ENCODE peak calls at places on chromosome 21, in eight cellular contexts. C, F, U, V, A, R, N and X are unnamed samples.
A peak's percentile ranks its signal among the peaks of the same experiment; 100 is the strongest.

GRCh38 chr21:40841524-40842196 is 5.3 kb downstream of the DSCAM start:
- DNase-seq in C (no peak), F (peak; percentile 24), U (peak; percentile 85), V (peak; percentile 3), A (peak; percentile 12), R (peak; percentile 77), N (peak; percentile 51), X (peak; percentile 65)

GRCh38 chr21:32733356-32733755 is 5.5 kb upstream of the SYNJ1 start:
- DNase-seq in C (no peak), F (no peak), U (no peak), V (no peak), A (no peak), R (no peak), N (no peak), X (no peak)

GRCh38 chr21:34365794-34366193 is 2.0 kb downstream of the KCNE2 start:
- DNase-seq in C (no peak), F (no peak), U (peak; percentile 82), V (no peak), A (no peak), R (no peak), N (no peak), X (no peak)

GRCh38 chr21:21458124-21458631 is 460.0 kb downstream of the NCAM2 start:
- DNase-seq in C (no peak), F (no peak), U (no peak), V (no peak), A (no peak), R (no peak), N (no peak), X (no peak)

GRCh38 chr21:41472769-41473548 is 35.0 kb downstream of the TMPRSS2 start:
- DNase-seq in C (no peak), F (no peak), U (no peak), V (no peak), A (no peak), R (no peak), N (no peak), X (no peak)

GRCh38 chr21:41706678-41707077 is 60.2 kb downstream of the RIPK4 start:
- DNase-seq in C (no peak), F (peak; percentile 100), U (no peak), V (no peak), A (no peak), R (no peak), N (peak; percentile 55), X (no peak)

GRCh38 chr21:26027696-26028095 is 142.9 kb downstream of the APP start:
- DNase-seq in C (no peak), F (no peak), U (no peak), V (no peak), A (no peak), R (no peak), N (no peak), X (no peak)

GRCh38 chr21:42426424-42426823 is 22.7 kb downstream of the UBASH3A start:
- DNase-seq in C (no peak), F (no peak), U (no peak), V (no peak), A (no peak), R (no peak), N (no peak), X (no peak)

GRCh38 chr21:24160528-24160927 is 1446.8 kb downstream of the MRPL39 start:
- DNase-seq in C (no peak), F (no peak), U (no peak), V (no peak), A (no peak), R (no peak), N (no peak), X (no peak)

GRCh38 chr21:42109873-42110525 is 38.9 kb downstream of the UMODL1 start:
- DNase-seq in C (no peak), F (no peak), U (no peak), V (no peak), A (no peak), R (no peak), N (no peak), X (no peak)

GRCh38 chr21:41953831-41954653 is at the start of gene C2CD2:
- DNase-seq in C (no peak), F (peak; percentile 51), U (peak; percentile 83), V (peak; percentile 47), A (no peak), R (peak; percentile 84), N (peak; percentile 62), X (peak; percentile 78)

GRCh38 chr21:21179619-21180336 is 181.6 kb downstream of the NCAM2 start:
- DNase-seq in C (no peak), F (no peak), U (no peak), V (no peak), A (no peak), R (no peak), N (no peak), X (no peak)

GRCh38 chr21:32940079-32941014 is 85.4 kb upstream of the OLIG2 start:
- DNase-seq in C (peak; percentile 3), F (peak; percentile 56), U (peak; percentile 84), V (peak; percentile 7), A (peak; percentile 13), R (no peak), N (peak; percentile 24), X (no peak)

GRCh38 chr21:33848252-33848953 is 67.2 kb downstream of the ATP5PO start:
- DNase-seq in C (no peak), F (peak; percentile 77), U (no peak), V (no peak), A (no peak), R (no peak), N (no peak), X (no peak)

GRCh38 chr21:17903929-17904639 is 84.9 kb upstream of the C21orf91 start:
- DNase-seq in C (no peak), F (no peak), U (no peak), V (no peak), A (no peak), R (no peak), N (no peak), X (no peak)

GRCh38 chr21:36239585-36239984 is 80.4 kb upstream of the MORC3 start:
- DNase-seq in C (no peak), F (no peak), U (no peak), V (no peak), A (no peak), R (no peak), N (no peak), X (no peak)

GRCh38 chr21:36236052-36236730 is 79.6 kb downstream of the DOP1B start:
- DNase-seq in C (no peak), F (no peak), U (no peak), V (no peak), A (no peak), R (no peak), N (no peak), X (no peak)

GRCh38 chr21:36237441-36237840 is 80.8 kb downstream of the DOP1B start:
- DNase-seq in C (no peak), F (no peak), U (no peak), V (no peak), A (no peak), R (no peak), N (no peak), X (no peak)

GRCh38 chr21:36232641-36233040 is 76.0 kb downstream of the DOP1B start:
- DNase-seq in C (no peak), F (no peak), U (no peak), V (no peak), A (no peak), R (no peak), N (no peak), X (no peak)

DNA sequence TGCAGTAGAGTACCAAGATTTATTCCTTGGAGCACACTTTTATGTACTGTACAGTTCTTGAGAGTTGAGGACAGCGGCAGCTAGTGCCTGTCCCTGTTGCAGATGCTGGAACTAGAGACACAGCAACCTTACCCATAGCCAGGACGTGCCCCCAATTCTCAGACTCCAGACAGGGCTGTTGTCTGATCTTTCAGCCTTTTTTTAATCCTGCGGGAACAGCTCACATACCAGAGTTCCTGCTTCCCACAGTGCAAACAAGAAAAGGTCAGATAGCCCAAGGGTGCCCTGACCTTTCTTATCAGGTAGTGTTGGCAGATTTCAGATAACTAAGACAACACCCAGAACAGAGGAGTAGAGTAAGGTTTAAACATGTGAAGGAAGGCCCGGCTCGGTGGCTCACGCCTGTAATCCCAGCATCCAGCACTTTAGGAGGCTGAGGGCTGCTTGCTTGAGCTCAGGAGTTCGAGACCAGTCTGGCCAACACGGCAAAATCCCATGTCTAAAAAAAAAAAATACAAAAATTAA is 78.5 kb downstream of the DOP1B start:
- DNase-seq in C (no peak), F (peak; percentile 42), U (peak; percentile 41), V (no peak), A (no peak), R (no peak), N (no peak), X (no peak)
- H3K27ac ChIP-seq in C (no peak overlapping the region), F (no peak overlapping the region), U (peak overlapping the region; percentile 16), V (peak overlapping the region; percentile 49), A (no peak overlapping the region), R (no peak overlapping the region), N (no peak overlapping the region), X (no peak overlapping the region)

GRCh38 chr21:39188521-39189139 is 5.4 kb upstream of the PSMG1 start:
- DNase-seq in C (no peak), F (no peak), U (no peak), V (no peak), A (no peak), R (no peak), N (no peak), X (no peak)
- H3K27ac ChIP-seq in C (no peak overlapping the region), F (no peak overlapping the region), U (no peak overlapping the region), V (no peak overlapping the region), A (no peak overlapping the region), R (no peak overlapping the region), N (no peak overlapping the region), X (peak overlapping the region; percentile 1)

GRCh38 chr21:38840456-38841129 is 34.9 kb downstream of the ETS2 start:
- DNase-seq in C (no peak), F (no peak), U (no peak), V (no peak), A (no peak), R (no peak), N (no peak), X (no peak)

GRCh38 chr21:38839683-38840286 is 34.1 kb downstream of the ETS2 start:
- DNase-seq in C (peak; percentile 72), F (no peak), U (no peak), V (no peak), A (no peak), R (no peak), N (no peak), X (no peak)

GRCh38 chr21:38843806-38844479 is 38.2 kb downstream of the ETS2 start:
- DNase-seq in C (peak; percentile 46), F (no peak), U (no peak), V (no peak), A (no peak), R (no peak), N (no peak), X (no peak)

GRCh38 chr21:38841472-38841871 is 35.7 kb downstream of the ETS2 start:
- DNase-seq in C (no peak), F (no peak), U (no peak), V (no peak), A (no peak), R (no peak), N (no peak), X (no peak)

GRCh38 chr21:38843379-38843778 is 37.6 kb downstream of the ETS2 start:
- DNase-seq in C (no peak), F (no peak), U (no peak), V (no peak), A (no peak), R (no peak), N (no peak), X (no peak)
- H3K27ac ChIP-seq in C (peak overlapping the region; percentile 52), F (no peak overlapping the region), U (no peak overlapping the region), V (peak overlapping the region; percentile 59), A (no peak overlapping the region), R (no peak overlapping the region), N (no peak overlapping the region), X (no peak overlapping the region)

DNA sequence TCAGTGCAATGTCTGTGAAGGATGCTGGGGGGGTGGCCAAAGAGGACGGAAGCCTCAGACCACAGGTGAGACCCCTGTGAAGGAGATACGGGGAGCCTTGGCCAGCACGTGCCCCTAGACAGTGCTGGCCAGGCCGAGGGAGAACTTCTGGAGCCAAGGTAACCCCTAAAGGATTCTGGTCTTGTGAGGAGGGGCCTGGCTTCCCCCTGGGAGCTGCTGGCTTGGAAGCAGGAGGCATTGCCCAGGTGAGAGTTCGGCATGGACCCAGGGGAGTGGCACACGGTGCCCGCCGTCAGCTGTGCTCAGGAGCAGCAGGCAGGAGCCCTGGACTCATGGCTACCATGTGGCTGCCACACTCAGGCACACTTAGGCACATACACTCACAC is 1.3 kb upstream of the COL6A2 start:
- DNase-seq in C (no peak), F (no peak), U (no peak), V (no peak), A (peak; percentile 3), R (no peak), N (no peak), X (no peak)
- H3K27ac ChIP-seq in C (no peak overlapping the region), F (peak overlapping the region; percentile 21), U (no peak overlapping the region), V (no peak overlapping the region), A (no peak overlapping the region), R (no peak overlapping the region), N (no peak overlapping the region), X (no peak overlapping the region)